ENCODE peak calls at places on chromosomes 2 and 18, in eight cellular contexts. M is right atrium auricular region, L is Panc1, D is cardiac muscle cell, C is psoas muscle, H is endodermal cell, Z is upper lobe of right lung, O is heart left ventricle. U is an unnamed sample. For H3K4me1, the result is how much of the 10 kb centered on the place peaks cover.

GRCh38 chr2:223020971-223021675 is 30.9 kb upstream of the KCNE4 start:
- DNase-seq in M (no peak), L (no peak), D (no peak), C (no peak), H (no peak), Z (no peak), O (no peak), U (no peak)

GRCh38 chr2:178530625-178531142 is 50.4 kb downstream of the PLEKHA3 start:
- DNase-seq in M (no peak), L (no peak), D (no peak), C (no peak), H (no peak), Z (no peak), O (no peak), U (no peak)

GRCh38 chr2:174033163-174033550 is 68.0 kb upstream of the SP3 start:
- DNase-seq in M (no peak), L (no peak), D (no peak), C (no peak), H (no peak), Z (no peak), O (no peak), U (no peak)

GRCh38 chr2:223952280-223952968 is 4.8 kb upstream of the MRPL44 start:
- DNase-seq in M (no peak), L (no peak), D (no peak), C (no peak), H (no peak), Z (no peak), O (no peak), U (no peak)

GRCh38 chr2:18049325-18049724 is 170.9 kb downstream of the KCNS3 start:
- DNase-seq in M (no peak), L (no peak), D (no peak), C (no peak), H (peak), Z (no peak), O (no peak), U (no peak)

GRCh38 chr2:152284398-152284797 is 50.6 kb upstream of the FMNL2 start:
- DNase-seq in M (no peak), L (no peak), D (peak), C (no peak), H (no peak), Z (no peak), O (no peak), U (no peak)

GRCh38 chr2:52861606-52862005 is 906.0 kb upstream of the CHAC2 start:
- DNase-seq in M (no peak), L (no peak), D (no peak), C (no peak), H (no peak), Z (no peak), O (no peak), U (no peak)

GRCh38 chr2:44616616-44617266 is 255.0 kb downstream of the CAMKMT start:
- DNase-seq in M (no peak), L (no peak), D (peak), C (no peak), H (no peak), Z (no peak), O (no peak), U (no peak)

GRCh38 chr2:98647636-98648035 is 39.2 kb downstream of the UNC50 start:
- DNase-seq in M (no peak), L (no peak), D (no peak), C (no peak), H (no peak), Z (no peak), O (no peak), U (no peak)

GRCh38 chr2:42928692-42929576 is 136.6 kb upstream of the HAAO start:
- DNase-seq in M (no peak), L (no peak), D (peak), C (no peak), H (peak), Z (peak), O (no peak), U (no peak)

GRCh38 chr2:132429941-132430573 is 13.5 kb downstream of the GPR39 start:
- DNase-seq in M (no peak), L (no peak), D (no peak), C (no peak), H (peak), Z (no peak), O (no peak), U (no peak)

GRCh38 chr2:212360068-212360460 is 178.5 kb downstream of the ERBB4 start:
- DNase-seq in M (no peak), L (no peak), D (no peak), C (no peak), H (no peak), Z (no peak), O (no peak), U (no peak)

GRCh38 chr2:169221745-169222369 is 140.5 kb downstream of the LRP2 start:
- DNase-seq in M (no peak), L (no peak), D (peak), C (no peak), H (no peak), Z (no peak), O (no peak), U (no peak)

GRCh38 chr18:47075098-47075883 is 39.9 kb upstream of the ELOA2 start:
- DNase-seq in M (no peak), L (no peak), D (peak), C (no peak), H (peak), Z (no peak), O (no peak), U (no peak)

GRCh38 chr2:127220102-127220806 is at the start of gene CYP27C1:
- DNase-seq in M (no peak), L (no peak), D (peak), C (no peak), H (peak), Z (no peak), O (no peak), U (no peak)

GRCh38 chr2:105809099-105809473 is 64.4 kb downstream of the NCK2 start:
- DNase-seq in M (no peak), L (no peak), D (no peak), C (no peak), H (no peak), Z (no peak), O (no peak), U (no peak)

GRCh38 chr2:24124003-24124585 is 825 bp downstream of the FAM228B start:
- DNase-seq in M (no peak), L (no peak), D (peak), C (no peak), H (no peak), Z (no peak), O (no peak), U (no peak)

GRCh38 chr2:231573096-231573495 is 19.6 kb upstream of the TEX44 start:
- DNase-seq in M (no peak), L (no peak), D (no peak), C (no peak), H (peak), Z (no peak), O (no peak), U (no peak)

GRCh38 chr18:21439453-21439852 is 161.1 kb downstream of the ESCO1 start:
- DNase-seq in M (no peak), L (peak), D (peak), C (no peak), H (no peak), Z (no peak), O (no peak), U (no peak)

GRCh38 chr2:163771596-163771995 is 35.8 kb upstream of the FIGN start:
- DNase-seq in M (no peak), L (no peak), D (no peak), C (no peak), H (no peak), Z (no peak), O (no peak), U (no peak)

GRCh38 chr2:179354739-179355537 is 90.3 kb upstream of the SESTD1 start:
- DNase-seq in M (no peak), L (no peak), D (no peak), C (no peak), H (no peak), Z (no peak), O (no peak), U (no peak)

DNA sequence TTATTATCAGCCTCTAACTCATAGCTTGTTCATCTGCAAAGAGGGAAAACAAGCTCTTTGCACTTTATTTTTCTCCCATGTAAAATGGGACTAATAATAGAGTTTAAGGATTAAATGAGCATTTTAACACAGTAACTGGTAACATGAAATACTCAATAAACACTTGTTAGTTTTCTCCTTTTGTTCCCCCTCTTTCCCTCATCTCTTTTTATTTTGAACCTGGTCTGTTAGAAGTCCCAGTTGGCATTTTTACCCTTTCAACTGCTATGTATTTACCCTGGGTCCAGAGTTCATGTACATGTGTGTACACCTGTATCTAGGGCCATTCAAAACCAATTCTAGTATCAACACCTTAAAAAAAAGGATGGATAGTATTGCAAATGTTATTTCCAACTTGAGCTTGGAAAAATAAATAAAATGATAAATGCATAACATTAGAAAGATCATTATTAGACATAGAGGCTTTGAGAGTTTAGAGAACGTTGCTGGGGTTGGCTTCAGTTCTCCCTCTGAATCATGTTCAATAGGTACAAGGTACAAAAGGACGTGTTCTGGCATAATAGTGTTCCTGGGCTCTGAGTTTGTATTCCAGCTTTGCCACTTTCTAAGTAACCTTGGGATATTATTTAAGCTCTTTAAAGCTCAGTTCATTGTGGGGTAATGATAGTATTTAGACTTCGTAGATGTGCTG is 5.2 kb upstream of the VPS54 start:
- DNase-seq in M (no peak), L (no peak), D (no peak), C (no peak), H (no peak), Z (no peak), O (no peak), U (no peak)
- H3K4me3 ChIP-seq in M (no peak), L (no peak), D (no peak), C (no peak), H (no peak), Z (no peak), O (no peak), U (no peak)

GRCh38 chr2:6113796-6114195 is 421.6 kb downstream of the SOX11 start:
- DNase-seq in M (no peak), L (no peak), D (no peak), C (no peak), H (no peak), Z (no peak), O (no peak), U (no peak)
- TF ChIP-seq CTCF in M (no peak), L (no peak), D (no peak), C (no peak), H (no peak), Z (no peak), O (no peak), U (no peak)

GRCh38 chr2:46073540-46074018 is 223.6 kb upstream of the EPAS1 start:
- DNase-seq in M (no peak), L (peak), D (peak), C (no peak), H (no peak), Z (no peak), O (no peak), U (no peak)
- H3K4me1 ChIP-seq in M (under half), L (under half), D (under half), C (under half), H (under half), Z (under half), O (under half), U (under half)

DNA sequence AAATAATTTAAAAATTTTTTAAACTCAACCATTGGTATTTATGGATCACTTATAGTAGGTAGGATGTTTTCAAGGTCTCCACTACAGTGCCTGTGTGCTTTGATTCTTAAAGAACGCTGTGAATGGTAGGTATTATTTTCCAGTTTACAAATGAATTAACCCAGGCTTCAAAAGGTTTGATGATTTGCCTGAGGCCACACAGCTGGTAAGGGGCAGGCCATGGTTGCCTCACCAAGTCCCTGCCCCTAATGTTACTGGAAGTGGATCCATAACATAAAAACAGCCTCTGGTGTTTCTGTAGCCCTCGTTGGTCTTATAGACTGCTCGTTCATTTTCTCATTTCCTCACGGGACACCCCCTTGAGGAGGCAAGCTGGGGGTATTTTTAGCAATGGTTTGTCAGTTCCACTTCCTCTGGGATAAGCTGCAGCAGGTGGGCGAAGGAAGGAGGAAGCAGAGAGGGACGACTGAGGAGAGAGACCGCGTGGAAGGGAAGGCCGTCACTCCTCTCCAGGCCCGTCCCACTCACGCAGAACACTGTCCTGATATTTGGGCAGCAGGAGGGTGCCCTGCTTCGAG is 32.9 kb upstream of the NDUFV2 start:
- DNase-seq in M (no peak), L (no peak), D (no peak), C (no peak), H (no peak), Z (no peak), O (no peak), U (no peak)
- H3K4me3 ChIP-seq in M (no peak), L (no peak), D (no peak), C (no peak), H (no peak), Z (no peak), O (no peak), U (no peak)

DNA sequence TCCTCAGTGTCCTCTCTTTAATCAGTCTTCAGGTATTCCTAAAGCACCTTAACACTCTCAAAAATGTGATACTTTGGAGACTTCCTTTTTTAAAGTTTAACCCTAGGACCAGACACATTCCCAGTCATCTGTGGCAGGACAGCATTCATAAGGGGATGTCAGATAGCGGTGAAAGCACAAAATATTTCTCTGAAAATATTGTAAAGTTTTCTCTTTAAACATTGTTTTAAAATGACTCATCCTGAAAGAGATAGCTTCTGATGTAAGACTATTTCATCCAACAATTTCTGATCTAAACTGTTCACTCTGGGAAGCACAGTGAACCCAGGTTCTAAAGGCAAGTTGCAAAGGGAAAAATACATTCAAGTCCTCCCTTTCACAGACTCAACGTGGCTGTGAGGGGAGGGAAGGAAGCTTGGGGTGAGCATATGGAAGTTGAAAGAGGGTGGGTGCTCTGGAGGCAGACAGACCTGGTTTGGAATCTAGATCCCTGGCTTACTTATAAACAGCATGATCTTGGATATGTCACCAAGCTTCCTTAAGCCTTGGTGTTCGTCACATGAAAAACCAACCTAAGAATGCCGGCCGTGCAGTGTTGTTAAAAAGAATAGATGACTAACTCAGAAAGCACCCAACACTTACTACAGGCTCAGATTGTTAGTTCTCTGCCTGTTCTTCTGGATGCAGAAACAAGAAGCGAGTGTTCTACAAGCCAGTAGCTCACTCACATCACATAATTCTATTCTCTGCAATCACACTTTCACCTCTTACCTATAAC is 12.1 kb downstream of the GALNT14 start:
- DNase-seq in M (no peak), L (no peak), D (no peak), C (no peak), H (no peak), Z (no peak), O (no peak), U (no peak)
- TF ChIP-seq CTCF in M (no peak), L (no peak), D (no peak), C (no peak), H (no peak), Z (no peak), O (no peak), U (no peak)

GRCh38 chr2:36565712-36566111 is 32.3 kb downstream of the FEZ2 start:
- DNase-seq in M (no peak), L (no peak), D (no peak), C (no peak), H (no peak), Z (no peak), O (no peak), U (no peak)
- H3K4me1 ChIP-seq in M (under half), L (half or more), D (under half), C (half or more), H (under half), Z (under half), O (under half), U (under half)

U was measured in ascending aorta.